ENCODE peak calls at places on chromosome 3, in eight cellular contexts. One of them, this sample, is unnamed.

GRCh38 chr3:57446318-57446841 is 97.8 kb downstream of the DNAH12 start:
- DNase-seq in stimulated activated CD4-positive, alpha-beta T cell treated with anti-CD3 and anti-CD28 coated beads, Interleukin-4, amount 100 ng/mL, for 4 hours: no peak
- DNase-seq in NCI-H187 treated with DMSO at 0.1 percent for 48 hours: no peak
- DNase-seq in left ventricle myocardium inferior: no peak
- DNase-seq in activated T-helper 9 cell treated with anti-CD3 and anti-CD28 coated beads, Interleukin-2, amount 50 U/mL, for 16 hours: no peak
- DNase-seq in GM20000: no peak
- DNase-seq in activated gamma-delta T cell treated with Interleukin-2 at 50 U/mL for 16 hours: no peak
- DNase-seq in ascending aorta: no peak
- DNase-seq in this sample: no peak

GRCh38 chr3:11611271-11611893 is 32.3 kb downstream of the VGLL4 start:
- DNase-seq in left ventricle myocardium inferior: no peak
- DNase-seq in activated gamma-delta T cell treated with Interleukin-2 at 50 U/mL for 16 hours: no peak
- DNase-seq in activated T-helper 9 cell treated with anti-CD3 and anti-CD28 coated beads, Interleukin-2, amount 50 U/mL, for 16 hours: no peak
- DNase-seq in stimulated activated CD4-positive, alpha-beta T cell treated with anti-CD3 and anti-CD28 coated beads, Interleukin-4, amount 100 ng/mL, for 4 hours: no peak
- DNase-seq in NCI-H187 treated with DMSO at 0.1 percent for 48 hours: no peak
- DNase-seq in ascending aorta: no peak
- DNase-seq in GM20000: no peak
- DNase-seq in this sample: no peak

GRCh38 chr3:158531334-158531733 is 39.7 kb upstream of the MLF1 start:
- DNase-seq in activated gamma-delta T cell treated with Interleukin-2 at 50 U/mL for 16 hours: no peak
- DNase-seq in left ventricle myocardium inferior: no peak
- DNase-seq in GM20000: no peak
- DNase-seq in NCI-H187 treated with DMSO at 0.1 percent for 48 hours: no peak
- DNase-seq in stimulated activated CD4-positive, alpha-beta T cell treated with anti-CD3 and anti-CD28 coated beads, Interleukin-4, amount 100 ng/mL, for 4 hours: no peak
- DNase-seq in activated T-helper 9 cell treated with anti-CD3 and anti-CD28 coated beads, Interleukin-2, amount 50 U/mL, for 16 hours: no peak
- DNase-seq in ascending aorta: no peak
- DNase-seq in this sample: peak; percentile 57

GRCh38 chr3:13174011-13174802 is 101.0 kb upstream of the IQSEC1 start:
- DNase-seq in stimulated activated CD4-positive, alpha-beta T cell treated with anti-CD3 and anti-CD28 coated beads, Interleukin-4, amount 100 ng/mL, for 4 hours: no peak
- DNase-seq in ascending aorta: no peak
- DNase-seq in left ventricle myocardium inferior: no peak
- DNase-seq in NCI-H187 treated with DMSO at 0.1 percent for 48 hours: no peak
- DNase-seq in GM20000: no peak
- DNase-seq in activated gamma-delta T cell treated with Interleukin-2 at 50 U/mL for 16 hours: no peak
- DNase-seq in activated T-helper 9 cell treated with anti-CD3 and anti-CD28 coated beads, Interleukin-2, amount 50 U/mL, for 16 hours: no peak
- DNase-seq in this sample: no peak

GRCh38 chr3:128496602-128497304 is 3.8 kb upstream of the GATA2 start:
- DNase-seq in NCI-H187 treated with DMSO at 0.1 percent for 48 hours: no peak
- DNase-seq in activated gamma-delta T cell treated with Interleukin-2 at 50 U/mL for 16 hours: no peak
- DNase-seq in activated T-helper 9 cell treated with anti-CD3 and anti-CD28 coated beads, Interleukin-2, amount 50 U/mL, for 16 hours: no peak
- DNase-seq in stimulated activated CD4-positive, alpha-beta T cell treated with anti-CD3 and anti-CD28 coated beads, Interleukin-4, amount 100 ng/mL, for 4 hours: no peak
- DNase-seq in GM20000: no peak
- DNase-seq in left ventricle myocardium inferior: no peak
- DNase-seq in ascending aorta: peak; percentile 61
- DNase-seq in this sample: no peak

GRCh38 chr3:193831495-193832455 is 238.8 kb downstream of the OPA1 start:
- DNase-seq in activated gamma-delta T cell treated with Interleukin-2 at 50 U/mL for 16 hours: no peak
- DNase-seq in left ventricle myocardium inferior: no peak
- DNase-seq in activated T-helper 9 cell treated with anti-CD3 and anti-CD28 coated beads, Interleukin-2, amount 50 U/mL, for 16 hours: no peak
- DNase-seq in NCI-H187 treated with DMSO at 0.1 percent for 48 hours: no peak
- DNase-seq in stimulated activated CD4-positive, alpha-beta T cell treated with anti-CD3 and anti-CD28 coated beads, Interleukin-4, amount 100 ng/mL, for 4 hours: no peak
- DNase-seq in GM20000: peak; percentile 39
- DNase-seq in ascending aorta: no peak
- DNase-seq in this sample: peak; percentile 58

GRCh38 chr3:45226206-45226915 is at the start of gene TMEM158:
- DNase-seq in activated T-helper 9 cell treated with anti-CD3 and anti-CD28 coated beads, Interleukin-2, amount 50 U/mL, for 16 hours: peak; percentile 70
- DNase-seq in GM20000: peak; percentile 97
- DNase-seq in activated gamma-delta T cell treated with Interleukin-2 at 50 U/mL for 16 hours: peak; percentile 37
- DNase-seq in ascending aorta: peak; percentile 87
- DNase-seq in stimulated activated CD4-positive, alpha-beta T cell treated with anti-CD3 and anti-CD28 coated beads, Interleukin-4, amount 100 ng/mL, for 4 hours: peak; percentile 81
- DNase-seq in left ventricle myocardium inferior: peak; percentile 83
- DNase-seq in NCI-H187 treated with DMSO at 0.1 percent for 48 hours: no peak
- DNase-seq in this sample: peak; percentile 2

GRCh38 chr3:48684480-48685143 is 1.1 kb downstream of the NCKIPSD start:
- DNase-seq in NCI-H187 treated with DMSO at 0.1 percent for 48 hours: no peak
- DNase-seq in GM20000: peak; percentile 50
- DNase-seq in ascending aorta: no peak
- DNase-seq in activated T-helper 9 cell treated with anti-CD3 and anti-CD28 coated beads, Interleukin-2, amount 50 U/mL, for 16 hours: no peak
- DNase-seq in left ventricle myocardium inferior: peak; percentile 68
- DNase-seq in stimulated activated CD4-positive, alpha-beta T cell treated with anti-CD3 and anti-CD28 coated beads, Interleukin-4, amount 100 ng/mL, for 4 hours: no peak
- DNase-seq in activated gamma-delta T cell treated with Interleukin-2 at 50 U/mL for 16 hours: no peak
- DNase-seq in this sample: no peak

GRCh38 chr3:176584413-176585176 is 612.7 kb downstream of the TBL1XR1 start:
- DNase-seq in NCI-H187 treated with DMSO at 0.1 percent for 48 hours: no peak
- DNase-seq in stimulated activated CD4-positive, alpha-beta T cell treated with anti-CD3 and anti-CD28 coated beads, Interleukin-4, amount 100 ng/mL, for 4 hours: no peak
- DNase-seq in GM20000: no peak
- DNase-seq in ascending aorta: no peak
- DNase-seq in activated gamma-delta T cell treated with Interleukin-2 at 50 U/mL for 16 hours: no peak
- DNase-seq in left ventricle myocardium inferior: no peak
- DNase-seq in activated T-helper 9 cell treated with anti-CD3 and anti-CD28 coated beads, Interleukin-2, amount 50 U/mL, for 16 hours: no peak
- DNase-seq in this sample: no peak

GRCh38 chr3:4802903-4803302 is 176.3 kb upstream of the BHLHE40 start:
- DNase-seq in activated gamma-delta T cell treated with Interleukin-2 at 50 U/mL for 16 hours: no peak
- DNase-seq in ascending aorta: no peak
- DNase-seq in NCI-H187 treated with DMSO at 0.1 percent for 48 hours: no peak
- DNase-seq in activated T-helper 9 cell treated with anti-CD3 and anti-CD28 coated beads, Interleukin-2, amount 50 U/mL, for 16 hours: no peak
- DNase-seq in GM20000: no peak
- DNase-seq in stimulated activated CD4-positive, alpha-beta T cell treated with anti-CD3 and anti-CD28 coated beads, Interleukin-4, amount 100 ng/mL, for 4 hours: no peak
- DNase-seq in left ventricle myocardium inferior: no peak
- DNase-seq in this sample: no peak

GRCh38 chr3:30810617-30811016 is 83.8 kb downstream of the GADL1 start:
- DNase-seq in GM20000: no peak
- DNase-seq in activated T-helper 9 cell treated with anti-CD3 and anti-CD28 coated beads, Interleukin-2, amount 50 U/mL, for 16 hours: no peak
- DNase-seq in NCI-H187 treated with DMSO at 0.1 percent for 48 hours: no peak
- DNase-seq in activated gamma-delta T cell treated with Interleukin-2 at 50 U/mL for 16 hours: no peak
- DNase-seq in stimulated activated CD4-positive, alpha-beta T cell treated with anti-CD3 and anti-CD28 coated beads, Interleukin-4, amount 100 ng/mL, for 4 hours: peak; percentile 14
- DNase-seq in left ventricle myocardium inferior: peak; percentile 12
- DNase-seq in ascending aorta: peak; percentile 63
- DNase-seq in this sample: no peak

GRCh38 chr3:108134555-108134880 is 43.7 kb upstream of the CD47 start:
- DNase-seq in left ventricle myocardium inferior: no peak
- DNase-seq in activated T-helper 9 cell treated with anti-CD3 and anti-CD28 coated beads, Interleukin-2, amount 50 U/mL, for 16 hours: no peak
- DNase-seq in ascending aorta: no peak
- DNase-seq in GM20000: no peak
- DNase-seq in activated gamma-delta T cell treated with Interleukin-2 at 50 U/mL for 16 hours: no peak
- DNase-seq in stimulated activated CD4-positive, alpha-beta T cell treated with anti-CD3 and anti-CD28 coated beads, Interleukin-4, amount 100 ng/mL, for 4 hours: no peak
- DNase-seq in NCI-H187 treated with DMSO at 0.1 percent for 48 hours: no peak
- DNase-seq in this sample: no peak

GRCh38 chr3:127820221-127820870 is 2.0 kb downstream of the MGLL start:
- DNase-seq in NCI-H187 treated with DMSO at 0.1 percent for 48 hours: no peak
- DNase-seq in GM20000: peak; percentile 66
- DNase-seq in stimulated activated CD4-positive, alpha-beta T cell treated with anti-CD3 and anti-CD28 coated beads, Interleukin-4, amount 100 ng/mL, for 4 hours: no peak
- DNase-seq in ascending aorta: no peak
- DNase-seq in left ventricle myocardium inferior: no peak
- DNase-seq in activated gamma-delta T cell treated with Interleukin-2 at 50 U/mL for 16 hours: no peak
- DNase-seq in activated T-helper 9 cell treated with anti-CD3 and anti-CD28 coated beads, Interleukin-2, amount 50 U/mL, for 16 hours: no peak
- DNase-seq in this sample: no peak

GRCh38 chr3:11603628-11604027 is 40.1 kb downstream of the VGLL4 start:
- DNase-seq in GM20000: no peak
- DNase-seq in left ventricle myocardium inferior: no peak
- DNase-seq in activated gamma-delta T cell treated with Interleukin-2 at 50 U/mL for 16 hours: no peak
- DNase-seq in ascending aorta: peak; percentile 88
- DNase-seq in NCI-H187 treated with DMSO at 0.1 percent for 48 hours: no peak
- DNase-seq in activated T-helper 9 cell treated with anti-CD3 and anti-CD28 coated beads, Interleukin-2, amount 50 U/mL, for 16 hours: no peak
- DNase-seq in stimulated activated CD4-positive, alpha-beta T cell treated with anti-CD3 and anti-CD28 coated beads, Interleukin-4, amount 100 ng/mL, for 4 hours: no peak
- DNase-seq in this sample: no peak

GRCh38 chr3:139120336-139120971 is 75.8 kb upstream of the PRR23C start:
- DNase-seq in left ventricle myocardium inferior: no peak
- DNase-seq in stimulated activated CD4-positive, alpha-beta T cell treated with anti-CD3 and anti-CD28 coated beads, Interleukin-4, amount 100 ng/mL, for 4 hours: no peak
- DNase-seq in GM20000: no peak
- DNase-seq in activated T-helper 9 cell treated with anti-CD3 and anti-CD28 coated beads, Interleukin-2, amount 50 U/mL, for 16 hours: no peak
- DNase-seq in ascending aorta: peak; percentile 50
- DNase-seq in activated gamma-delta T cell treated with Interleukin-2 at 50 U/mL for 16 hours: no peak
- DNase-seq in NCI-H187 treated with DMSO at 0.1 percent for 48 hours: no peak
- DNase-seq in this sample: no peak

GRCh38 chr3:133506215-133506901 is 67.1 kb upstream of the CDV3 start:
- DNase-seq in left ventricle myocardium inferior: no peak
- DNase-seq in activated T-helper 9 cell treated with anti-CD3 and anti-CD28 coated beads, Interleukin-2, amount 50 U/mL, for 16 hours: no peak
- DNase-seq in NCI-H187 treated with DMSO at 0.1 percent for 48 hours: no peak
- DNase-seq in GM20000: peak; percentile 68
- DNase-seq in ascending aorta: no peak
- DNase-seq in stimulated activated CD4-positive, alpha-beta T cell treated with anti-CD3 and anti-CD28 coated beads, Interleukin-4, amount 100 ng/mL, for 4 hours: peak; percentile 33
- DNase-seq in activated gamma-delta T cell treated with Interleukin-2 at 50 U/mL for 16 hours: no peak
- DNase-seq in this sample: no peak

GRCh38 chr3:66618066-66618465 is 117.2 kb upstream of the LRIG1 start:
- DNase-seq in stimulated activated CD4-positive, alpha-beta T cell treated with anti-CD3 and anti-CD28 coated beads, Interleukin-4, amount 100 ng/mL, for 4 hours: no peak
- DNase-seq in activated T-helper 9 cell treated with anti-CD3 and anti-CD28 coated beads, Interleukin-2, amount 50 U/mL, for 16 hours: no peak
- DNase-seq in GM20000: no peak
- DNase-seq in activated gamma-delta T cell treated with Interleukin-2 at 50 U/mL for 16 hours: no peak
- DNase-seq in left ventricle myocardium inferior: no peak
- DNase-seq in NCI-H187 treated with DMSO at 0.1 percent for 48 hours: no peak
- DNase-seq in ascending aorta: no peak
- DNase-seq in this sample: no peak

GRCh38 chr3:171260899-171261298 is 199.3 kb downstream of the TNIK start:
- DNase-seq in activated gamma-delta T cell treated with Interleukin-2 at 50 U/mL for 16 hours: no peak
- DNase-seq in NCI-H187 treated with DMSO at 0.1 percent for 48 hours: no peak
- DNase-seq in ascending aorta: no peak
- DNase-seq in stimulated activated CD4-positive, alpha-beta T cell treated with anti-CD3 and anti-CD28 coated beads, Interleukin-4, amount 100 ng/mL, for 4 hours: no peak
- DNase-seq in GM20000: no peak
- DNase-seq in activated T-helper 9 cell treated with anti-CD3 and anti-CD28 coated beads, Interleukin-2, amount 50 U/mL, for 16 hours: no peak
- DNase-seq in left ventricle myocardium inferior: no peak
- DNase-seq in this sample: no peak

GRCh38 chr3:183122257-183122932 is 23.1 kb upstream of the MCCC1 start:
- DNase-seq in activated gamma-delta T cell treated with Interleukin-2 at 50 U/mL for 16 hours: no peak
- DNase-seq in left ventricle myocardium inferior: no peak
- DNase-seq in ascending aorta: no peak
- DNase-seq in GM20000: peak; percentile 65
- DNase-seq in stimulated activated CD4-positive, alpha-beta T cell treated with anti-CD3 and anti-CD28 coated beads, Interleukin-4, amount 100 ng/mL, for 4 hours: no peak
- DNase-seq in NCI-H187 treated with DMSO at 0.1 percent for 48 hours: peak; percentile 11
- DNase-seq in activated T-helper 9 cell treated with anti-CD3 and anti-CD28 coated beads, Interleukin-2, amount 50 U/mL, for 16 hours: no peak
- DNase-seq in this sample: peak; percentile 61

GRCh38 chr3:157534725-157535161 is 31.5 kb upstream of the VEPH1 start:
- DNase-seq in NCI-H187 treated with DMSO at 0.1 percent for 48 hours: no peak
- DNase-seq in GM20000: no peak
- DNase-seq in activated T-helper 9 cell treated with anti-CD3 and anti-CD28 coated beads, Interleukin-2, amount 50 U/mL, for 16 hours: no peak
- DNase-seq in stimulated activated CD4-positive, alpha-beta T cell treated with anti-CD3 and anti-CD28 coated beads, Interleukin-4, amount 100 ng/mL, for 4 hours: no peak
- DNase-seq in ascending aorta: no peak
- DNase-seq in left ventricle myocardium inferior: no peak
- DNase-seq in activated gamma-delta T cell treated with Interleukin-2 at 50 U/mL for 16 hours: no peak
- DNase-seq in this sample: no peak

GRCh38 chr3:127135241-127136023 is 57.5 kb upstream of the PRR23E start:
- DNase-seq in stimulated activated CD4-positive, alpha-beta T cell treated with anti-CD3 and anti-CD28 coated beads, Interleukin-4, amount 100 ng/mL, for 4 hours: no peak
- DNase-seq in activated T-helper 9 cell treated with anti-CD3 and anti-CD28 coated beads, Interleukin-2, amount 50 U/mL, for 16 hours: no peak
- DNase-seq in ascending aorta: no peak
- DNase-seq in left ventricle myocardium inferior: peak; percentile 51
- DNase-seq in GM20000: no peak
- DNase-seq in NCI-H187 treated with DMSO at 0.1 percent for 48 hours: peak; percentile 36
- DNase-seq in activated gamma-delta T cell treated with Interleukin-2 at 50 U/mL for 16 hours: no peak
- DNase-seq in this sample: no peak

GRCh38 chr3:169607909-169608308 is 55.6 kb downstream of the MECOM start:
- DNase-seq in activated gamma-delta T cell treated with Interleukin-2 at 50 U/mL for 16 hours: no peak
- DNase-seq in left ventricle myocardium inferior: no peak
- DNase-seq in NCI-H187 treated with DMSO at 0.1 percent for 48 hours: no peak
- DNase-seq in ascending aorta: no peak
- DNase-seq in GM20000: no peak
- DNase-seq in stimulated activated CD4-positive, alpha-beta T cell treated with anti-CD3 and anti-CD28 coated beads, Interleukin-4, amount 100 ng/mL, for 4 hours: no peak
- DNase-seq in activated T-helper 9 cell treated with anti-CD3 and anti-CD28 coated beads, Interleukin-2, amount 50 U/mL, for 16 hours: no peak
- DNase-seq in this sample: peak; percentile 26

GRCh38 chr3:34015204-34016142 is 217.0 kb downstream of the PDCD6IP start:
- DNase-seq in activated T-helper 9 cell treated with anti-CD3 and anti-CD28 coated beads, Interleukin-2, amount 50 U/mL, for 16 hours: no peak
- DNase-seq in stimulated activated CD4-positive, alpha-beta T cell treated with anti-CD3 and anti-CD28 coated beads, Interleukin-4, amount 100 ng/mL, for 4 hours: no peak
- DNase-seq in activated gamma-delta T cell treated with Interleukin-2 at 50 U/mL for 16 hours: no peak
- DNase-seq in ascending aorta: no peak
- DNase-seq in left ventricle myocardium inferior: no peak
- DNase-seq in NCI-H187 treated with DMSO at 0.1 percent for 48 hours: no peak
- DNase-seq in GM20000: no peak
- DNase-seq in this sample: no peak

GRCh38 chr3:147757919-147758318 is 348.8 kb downstream of the ZIC1 start:
- DNase-seq in NCI-H187 treated with DMSO at 0.1 percent for 48 hours: no peak
- DNase-seq in ascending aorta: no peak
- DNase-seq in GM20000: no peak
- DNase-seq in left ventricle myocardium inferior: no peak
- DNase-seq in activated gamma-delta T cell treated with Interleukin-2 at 50 U/mL for 16 hours: no peak
- DNase-seq in stimulated activated CD4-positive, alpha-beta T cell treated with anti-CD3 and anti-CD28 coated beads, Interleukin-4, amount 100 ng/mL, for 4 hours: no peak
- DNase-seq in activated T-helper 9 cell treated with anti-CD3 and anti-CD28 coated beads, Interleukin-2, amount 50 U/mL, for 16 hours: no peak
- DNase-seq in this sample: no peak

GRCh38 chr3:31960793-31961431 is 20.1 kb downstream of the OSBPL10 start:
- DNase-seq in stimulated activated CD4-positive, alpha-beta T cell treated with anti-CD3 and anti-CD28 coated beads, Interleukin-4, amount 100 ng/mL, for 4 hours: no peak
- DNase-seq in activated gamma-delta T cell treated with Interleukin-2 at 50 U/mL for 16 hours: no peak
- DNase-seq in GM20000: peak; percentile 19
- DNase-seq in ascending aorta: no peak
- DNase-seq in activated T-helper 9 cell treated with anti-CD3 and anti-CD28 coated beads, Interleukin-2, amount 50 U/mL, for 16 hours: no peak
- DNase-seq in NCI-H187 treated with DMSO at 0.1 percent for 48 hours: no peak
- DNase-seq in left ventricle myocardium inferior: no peak
- DNase-seq in this sample: no peak

GRCh38 chr3:29183346-29184087 is 97.4 kb upstream of the RBMS3 start:
- DNase-seq in ascending aorta: no peak
- DNase-seq in left ventricle myocardium inferior: no peak
- DNase-seq in GM20000: no peak
- DNase-seq in activated T-helper 9 cell treated with anti-CD3 and anti-CD28 coated beads, Interleukin-2, amount 50 U/mL, for 16 hours: no peak
- DNase-seq in stimulated activated CD4-positive, alpha-beta T cell treated with anti-CD3 and anti-CD28 coated beads, Interleukin-4, amount 100 ng/mL, for 4 hours: no peak
- DNase-seq in NCI-H187 treated with DMSO at 0.1 percent for 48 hours: no peak
- DNase-seq in activated gamma-delta T cell treated with Interleukin-2 at 50 U/mL for 16 hours: no peak
- DNase-seq in this sample: no peak

GRCh38 chr3:175704366-175705041 is 845.4 kb downstream of the NAALADL2 start:
- DNase-seq in ascending aorta: no peak
- DNase-seq in stimulated activated CD4-positive, alpha-beta T cell treated with anti-CD3 and anti-CD28 coated beads, Interleukin-4, amount 100 ng/mL, for 4 hours: no peak
- DNase-seq in GM20000: no peak
- DNase-seq in NCI-H187 treated with DMSO at 0.1 percent for 48 hours: no peak
- DNase-seq in activated T-helper 9 cell treated with anti-CD3 and anti-CD28 coated beads, Interleukin-2, amount 50 U/mL, for 16 hours: no peak
- DNase-seq in left ventricle myocardium inferior: no peak
- DNase-seq in activated gamma-delta T cell treated with Interleukin-2 at 50 U/mL for 16 hours: no peak
- DNase-seq in this sample: no peak

GRCh38 chr3:52005571-52005986 is 9.9 kb upstream of the RPL29 start:
- DNase-seq in GM20000: no peak
- DNase-seq in ascending aorta: no peak
- DNase-seq in activated gamma-delta T cell treated with Interleukin-2 at 50 U/mL for 16 hours: no peak
- DNase-seq in left ventricle myocardium inferior: no peak
- DNase-seq in stimulated activated CD4-positive, alpha-beta T cell treated with anti-CD3 and anti-CD28 coated beads, Interleukin-4, amount 100 ng/mL, for 4 hours: no peak
- DNase-seq in activated T-helper 9 cell treated with anti-CD3 and anti-CD28 coated beads, Interleukin-2, amount 50 U/mL, for 16 hours: no peak
- DNase-seq in NCI-H187 treated with DMSO at 0.1 percent for 48 hours: no peak
- DNase-seq in this sample: peak; percentile 3

GRCh38 chr3:197792019-197792647 is 1.1 kb downstream of the LRCH3 start:
- DNase-seq in activated T-helper 9 cell treated with anti-CD3 and anti-CD28 coated beads, Interleukin-2, amount 50 U/mL, for 16 hours: peak; percentile 10
- DNase-seq in ascending aorta: no peak
- DNase-seq in activated gamma-delta T cell treated with Interleukin-2 at 50 U/mL for 16 hours: peak; percentile 13
- DNase-seq in NCI-H187 treated with DMSO at 0.1 percent for 48 hours: no peak
- DNase-seq in left ventricle myocardium inferior: no peak
- DNase-seq in GM20000: no peak
- DNase-seq in stimulated activated CD4-positive, alpha-beta T cell treated with anti-CD3 and anti-CD28 coated beads, Interleukin-4, amount 100 ng/mL, for 4 hours: peak; percentile 27
- DNase-seq in this sample: no peak

This sample was measured in NCI-H1105.